ENCODE peak calls at places on chromosome 9, in ten cellular contexts. J is HCT116; H is heart left ventricle; Z is esophagus muscularis mucosa; C is breast epithelium; T is heart right ventricle; L is effector memory CD4-positive, alpha-beta T cell; U is fibroblast of lung; K is cardiac muscle cell; A is PC-3. S is an unnamed sample. For H3K4me1, the result is how much of the 10 kb centered on the place peaks cover.

GRCh38 chr9:134950811-134951210 is 33.1 kb upstream of the FCN1 start:
- DNase-seq in Z (no peak), U (no peak), L (no peak), A (no peak), T (no peak), C (no peak), H (no peak), J (no peak), K (no peak), S (no peak)

GRCh38 chr9:77475641-77476473 is 172.3 kb downstream of the GNA14 start:
- DNase-seq in Z (peak), A (no peak), K (peak), T (no peak), J (no peak), H (peak), C (no peak), L (no peak), U (no peak), S (no peak)

GRCh38 chr9:93517331-93517730 is 59.1 kb upstream of the PHF2 start:
- DNase-seq in U (peak), J (no peak), H (no peak), T (no peak), A (no peak), Z (no peak), C (no peak), K (peak), L (no peak), S (no peak)

GRCh38 chr9:86594724-86595123 is 240.5 kb upstream of the TUT7 start:
- DNase-seq in L (no peak), K (no peak), A (no peak), Z (no peak), T (no peak), H (no peak), U (no peak), J (no peak), C (no peak), S (no peak)

GRCh38 chr9:129328357-129329103 is 150.5 kb upstream of the IER5L start:
- DNase-seq in K (peak), C (no peak), T (no peak), L (no peak), Z (no peak), J (no peak), A (no peak), U (no peak), H (no peak), S (no peak)

GRCh38 chr9:27355166-27355565 is 58.2 kb upstream of the EQTN start:
- DNase-seq in U (no peak), Z (no peak), T (no peak), L (no peak), J (no peak), C (no peak), A (no peak), K (no peak), H (no peak), S (no peak)

GRCh38 chr9:84293001-84293798 is 47.4 kb downstream of the SLC28A3 start:
- DNase-seq in A (no peak), C (no peak), L (no peak), H (no peak), U (no peak), J (no peak), Z (no peak), T (no peak), K (no peak), S (no peak)

GRCh38 chr9:87445646-87446045 is 52.0 kb upstream of the DAPK1 start:
- DNase-seq in U (peak), Z (no peak), C (no peak), J (peak), H (peak), A (no peak), L (no peak), T (no peak), K (peak), S (no peak)

GRCh38 chr9:123996731-123997421 is 14.7 kb upstream of the LHX2 start:
- DNase-seq in U (no peak), Z (no peak), L (no peak), H (no peak), J (no peak), C (no peak), T (peak), A (no peak), K (peak), S (no peak)

GRCh38 chr9:33225319-33226152 is 14.4 kb upstream of the SPINK4 start:
- DNase-seq in T (no peak), L (peak), J (peak), A (peak), C (peak), H (peak), U (peak), K (peak), Z (no peak), S (peak)

GRCh38 chr9:97038551-97038908 is 412 bp downstream of the CTSV start:
- DNase-seq in A (no peak), T (no peak), C (no peak), U (no peak), L (no peak), K (no peak), Z (no peak), J (no peak), H (no peak), S (no peak)

GRCh38 chr9:134339183-134339806 is 13.0 kb downstream of the RXRA start:
- DNase-seq in A (no peak), K (peak), L (no peak), U (no peak), J (no peak), C (no peak), Z (no peak), T (no peak), H (no peak), S (no peak)

DNA sequence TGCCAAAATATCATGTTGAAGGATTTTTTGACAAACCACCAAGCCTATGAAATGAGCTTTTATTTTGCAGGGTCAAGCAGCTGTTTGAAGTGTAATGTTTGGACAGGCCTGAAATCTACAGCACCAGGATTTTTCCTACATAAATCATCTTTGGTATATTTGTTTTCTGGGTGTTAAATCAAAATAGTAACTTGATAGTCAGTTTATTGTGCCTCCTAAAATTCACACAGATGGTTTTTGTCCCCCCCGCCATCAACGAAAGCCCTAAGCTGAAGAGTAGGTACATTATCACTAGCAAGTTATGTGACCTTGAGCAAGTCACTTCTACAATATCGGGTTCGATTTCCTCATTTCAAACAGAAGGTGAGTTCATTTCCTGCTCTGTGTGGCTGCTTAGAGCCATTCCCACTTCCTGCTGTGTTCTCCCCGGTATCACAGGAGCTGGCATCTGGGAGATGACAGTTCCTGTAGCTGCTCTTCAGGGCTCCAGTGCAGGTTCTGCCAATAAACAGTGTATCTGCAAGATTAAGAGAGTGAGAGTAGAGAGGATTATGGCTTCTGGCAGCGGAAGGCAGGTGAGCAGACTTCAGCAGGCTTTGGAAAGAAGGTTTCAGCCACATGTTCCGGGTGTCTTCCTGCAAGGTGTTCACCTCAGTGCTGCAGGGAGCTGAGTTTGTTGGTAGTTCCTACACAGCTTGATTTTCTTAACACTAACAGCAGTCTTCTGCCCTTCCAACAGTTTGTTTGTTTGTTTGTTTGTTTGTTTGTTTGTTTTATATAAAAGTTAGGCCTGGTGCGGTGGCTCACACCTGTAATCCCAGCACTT is 48.4 kb upstream of the GNE start:
- DNase-seq in L (no peak), K (peak), C (no peak), J (no peak), H (no peak), T (no peak), Z (no peak), U (peak), A (peak), S (no peak)
- H3K27ac ChIP-seq in L (no peak), K (no peak), C (no peak), J (no peak), H (no peak), T (no peak), Z (no peak), U (no peak), A (peak), S (no peak)

DNA sequence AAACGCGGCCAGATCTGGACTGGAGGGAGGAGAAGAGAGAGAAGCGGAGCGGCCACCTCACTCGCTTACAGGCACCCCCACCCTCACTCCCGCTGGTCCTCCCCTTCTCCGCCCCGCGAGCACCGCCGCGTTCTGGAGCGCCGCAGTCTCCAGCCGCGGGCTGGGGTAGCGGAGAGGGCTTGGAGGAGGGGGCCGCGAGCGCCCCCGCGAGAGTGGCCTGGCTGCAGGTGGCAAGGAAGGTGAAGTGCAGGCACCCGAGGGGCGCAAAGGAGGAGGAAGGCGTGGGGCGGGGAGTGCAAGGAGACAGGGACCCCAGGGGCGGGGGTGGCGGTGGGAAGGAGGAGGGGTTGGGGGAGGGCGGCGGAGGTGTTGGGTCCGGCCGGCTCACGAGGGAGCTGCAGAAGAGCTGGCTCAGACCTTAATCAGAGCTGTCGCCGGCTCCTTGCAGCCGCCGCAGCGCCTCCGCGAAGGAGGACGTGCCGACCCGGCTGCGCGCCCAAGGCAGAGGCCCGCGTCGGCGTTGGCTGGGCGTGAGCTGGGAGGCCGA is at the start of gene DMRT3:
- DNase-seq in A (no peak), L (no peak), Z (peak), J (no peak), U (no peak), H (no peak), K (no peak), C (no peak), T (no peak), S (no peak)
- H3K4me3 ChIP-seq in A (peak), L (no peak), Z (peak), J (no peak), U (no peak), H (peak), K (peak), C (peak), T (no peak), S (peak)

DNA sequence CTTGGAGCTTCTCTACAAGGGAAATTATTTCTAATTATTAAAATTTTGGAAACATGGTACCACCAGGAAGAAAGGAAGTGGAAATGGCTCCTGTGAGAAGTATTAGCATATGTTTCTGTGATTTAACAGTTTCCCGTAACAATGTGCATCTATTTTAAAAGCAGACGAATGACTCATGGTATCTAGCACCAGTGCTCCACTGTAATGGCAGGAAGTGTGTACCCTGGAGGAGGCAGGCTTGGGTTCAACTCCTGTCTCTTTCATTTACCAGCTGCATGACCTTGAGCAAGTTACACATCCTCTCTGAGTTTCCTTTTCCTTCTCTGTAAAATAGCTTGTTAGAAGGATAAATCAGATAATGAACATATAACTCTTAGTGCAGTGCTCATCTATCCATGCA is 41.0 kb upstream of the ANGPTL2 start:
- DNase-seq in Z (peak), A (no peak), U (peak), K (peak), L (no peak), C (no peak), J (no peak), H (no peak), T (no peak), S (no peak)
- H3K4me1 ChIP-seq in Z (under half), A (under half), U (under half), K (under half), L (under half), C (under half), J (under half), H (under half), T (half or more), S (under half)

DNA sequence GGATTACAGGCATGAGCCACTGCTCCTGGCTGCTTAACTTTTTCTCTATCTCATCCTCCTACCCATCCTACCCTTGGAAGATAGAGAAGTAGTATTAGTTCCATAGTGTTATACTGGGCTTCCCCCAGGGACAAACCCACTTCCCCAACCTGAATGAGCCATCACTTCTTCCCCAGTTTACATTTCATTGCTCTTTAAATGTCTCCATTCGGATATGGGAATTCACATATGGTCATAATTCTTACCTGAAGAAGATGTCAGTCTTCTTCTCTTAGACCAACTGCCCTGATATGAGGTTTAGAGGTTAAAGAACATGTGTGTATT is 1.9 kb downstream of the CD274 start:
- DNase-seq in L (no peak), Z (no peak), K (no peak), T (no peak), A (no peak), J (no peak), C (no peak), U (no peak), H (no peak), S (no peak)
- H3K27ac ChIP-seq in L (no peak), Z (no peak), K (no peak), T (peak), A (no peak), J (no peak), C (no peak), U (no peak), H (no peak), S (no peak)

S was measured in tibial nerve.